ENCODE peak calls at places on chromosome 15, in eight cellular contexts. One of them, this sample, is unnamed.

GRCh38 chr15:69325456-69325971 is 26.8 kb downstream of the PAQR5 start:
- DNase-seq in ovary: no peak
- DNase-seq in transverse colon: no peak
- DNase-seq in IMR-90: no peak
- DNase-seq in osteoblast: no peak
- DNase-seq in foreskin fibroblast: no peak
- DNase-seq in heart left ventricle: no peak
- DNase-seq in bronchial epithelial cell: no peak
- DNase-seq in this sample: no peak

GRCh38 chr15:38991701-38992100 is 427.1 kb upstream of the RASGRP1 start:
- DNase-seq in IMR-90: no peak
- DNase-seq in transverse colon: no peak
- DNase-seq in foreskin fibroblast: no peak
- DNase-seq in heart left ventricle: no peak
- DNase-seq in bronchial epithelial cell: no peak
- DNase-seq in ovary: no peak
- DNase-seq in osteoblast: no peak
- DNase-seq in this sample: no peak

GRCh38 chr15:57925650-57926049 is 139.9 kb downstream of the ALDH1A2 start:
- DNase-seq in IMR-90: no peak
- DNase-seq in transverse colon: no peak
- DNase-seq in bronchial epithelial cell: no peak
- DNase-seq in ovary: no peak
- DNase-seq in heart left ventricle: no peak
- DNase-seq in foreskin fibroblast: no peak
- DNase-seq in osteoblast: no peak
- DNase-seq in this sample: no peak

GRCh38 chr15:85788796-85789495 is 5.8 kb downstream of the KLHL25 start:
- DNase-seq in foreskin fibroblast: no peak
- DNase-seq in transverse colon: peak
- DNase-seq in IMR-90: no peak
- DNase-seq in heart left ventricle: no peak
- DNase-seq in bronchial epithelial cell: peak
- DNase-seq in ovary: no peak
- DNase-seq in osteoblast: no peak
- DNase-seq in this sample: peak

GRCh38 chr15:78056714-78057269 is 20.7 kb downstream of the TBC1D2B start:
- DNase-seq in bronchial epithelial cell: peak
- DNase-seq in heart left ventricle: peak
- DNase-seq in foreskin fibroblast: peak
- DNase-seq in osteoblast: peak
- DNase-seq in ovary: no peak
- DNase-seq in IMR-90: peak
- DNase-seq in transverse colon: no peak
- DNase-seq in this sample: no peak

GRCh38 chr15:28998511-28998910 is 112.7 kb downstream of the APBA2 start:
- DNase-seq in bronchial epithelial cell: no peak
- DNase-seq in heart left ventricle: no peak
- DNase-seq in osteoblast: peak
- DNase-seq in IMR-90: no peak
- DNase-seq in transverse colon: no peak
- DNase-seq in foreskin fibroblast: no peak
- DNase-seq in ovary: no peak
- DNase-seq in this sample: no peak

GRCh38 chr15:33215941-33216872 is 21.7 kb upstream of the FMN1 start:
- DNase-seq in osteoblast: no peak
- DNase-seq in bronchial epithelial cell: peak
- DNase-seq in heart left ventricle: no peak
- DNase-seq in foreskin fibroblast: peak
- DNase-seq in transverse colon: no peak
- DNase-seq in ovary: no peak
- DNase-seq in IMR-90: peak
- DNase-seq in this sample: no peak

GRCh38 chr15:70049701-70050445 is 47.8 kb downstream of the TLE3 start:
- DNase-seq in foreskin fibroblast: no peak
- DNase-seq in transverse colon: no peak
- DNase-seq in heart left ventricle: no peak
- DNase-seq in bronchial epithelial cell: no peak
- DNase-seq in osteoblast: peak
- DNase-seq in IMR-90: no peak
- DNase-seq in ovary: no peak
- DNase-seq in this sample: no peak

GRCh38 chr15:71329509-71330260 is 214.4 kb downstream of the THSD4 start:
- DNase-seq in heart left ventricle: peak
- DNase-seq in foreskin fibroblast: peak
- DNase-seq in ovary: no peak
- DNase-seq in IMR-90: peak
- DNase-seq in transverse colon: peak
- DNase-seq in bronchial epithelial cell: peak
- DNase-seq in osteoblast: no peak
- DNase-seq in this sample: no peak

GRCh38 chr15:67587754-67588153 is 45.3 kb downstream of the MAP2K5 start:
- DNase-seq in IMR-90: no peak
- DNase-seq in osteoblast: no peak
- DNase-seq in heart left ventricle: no peak
- DNase-seq in ovary: no peak
- DNase-seq in bronchial epithelial cell: no peak
- DNase-seq in foreskin fibroblast: no peak
- DNase-seq in transverse colon: no peak
- DNase-seq in this sample: no peak

GRCh38 chr15:63135804-63136203 is 14.1 kb downstream of the LACTB start:
- DNase-seq in IMR-90: peak
- DNase-seq in ovary: no peak
- DNase-seq in transverse colon: no peak
- DNase-seq in bronchial epithelial cell: peak
- DNase-seq in osteoblast: no peak
- DNase-seq in heart left ventricle: no peak
- DNase-seq in foreskin fibroblast: peak
- DNase-seq in this sample: no peak

GRCh38 chr15:89768071-89768500 is 8.0 kb upstream of the MESP2 start:
- DNase-seq in IMR-90: peak
- DNase-seq in foreskin fibroblast: peak
- DNase-seq in bronchial epithelial cell: no peak
- DNase-seq in heart left ventricle: peak
- DNase-seq in osteoblast: peak
- DNase-seq in transverse colon: peak
- DNase-seq in ovary: no peak
- DNase-seq in this sample: no peak

GRCh38 chr15:92580933-92581445 is 74.6 kb downstream of the FAM174B start:
- DNase-seq in foreskin fibroblast: no peak
- DNase-seq in heart left ventricle: no peak
- DNase-seq in IMR-90: no peak
- DNase-seq in bronchial epithelial cell: no peak
- DNase-seq in osteoblast: no peak
- DNase-seq in ovary: no peak
- DNase-seq in transverse colon: no peak
- DNase-seq in this sample: no peak

GRCh38 chr15:40103864-40104271 is 4.8 kb downstream of the BMF start:
- DNase-seq in osteoblast: peak
- DNase-seq in transverse colon: no peak
- DNase-seq in bronchial epithelial cell: no peak
- DNase-seq in ovary: no peak
- DNase-seq in IMR-90: no peak
- DNase-seq in heart left ventricle: no peak
- DNase-seq in foreskin fibroblast: no peak
- DNase-seq in this sample: no peak

GRCh38 chr15:70602834-70603560 is 160.4 kb downstream of the UACA start:
- DNase-seq in ovary: no peak
- DNase-seq in foreskin fibroblast: no peak
- DNase-seq in transverse colon: no peak
- DNase-seq in heart left ventricle: no peak
- DNase-seq in IMR-90: no peak
- DNase-seq in osteoblast: no peak
- DNase-seq in bronchial epithelial cell: no peak
- DNase-seq in this sample: no peak

GRCh38 chr15:65245096-65245849 is 34.0 kb upstream of the CILP start:
- DNase-seq in osteoblast: peak
- DNase-seq in IMR-90: peak
- DNase-seq in transverse colon: peak
- DNase-seq in heart left ventricle: peak
- DNase-seq in ovary: peak
- DNase-seq in foreskin fibroblast: peak
- DNase-seq in bronchial epithelial cell: peak
- DNase-seq in this sample: no peak

GRCh38 chr15:65246026-65246714 is 34.9 kb upstream of the CILP start:
- DNase-seq in foreskin fibroblast: no peak
- DNase-seq in osteoblast: peak
- DNase-seq in bronchial epithelial cell: peak
- DNase-seq in transverse colon: no peak
- DNase-seq in IMR-90: no peak
- DNase-seq in ovary: peak
- DNase-seq in heart left ventricle: peak
- DNase-seq in this sample: no peak

GRCh38 chr15:65246939-65247338 is 35.7 kb upstream of the CILP start:
- DNase-seq in foreskin fibroblast: no peak
- DNase-seq in heart left ventricle: no peak
- DNase-seq in bronchial epithelial cell: no peak
- DNase-seq in osteoblast: no peak
- DNase-seq in ovary: no peak
- DNase-seq in IMR-90: no peak
- DNase-seq in transverse colon: no peak
- DNase-seq in this sample: no peak

GRCh38 chr15:65248506-65248905 is 37.2 kb upstream of the CILP start:
- DNase-seq in foreskin fibroblast: no peak
- DNase-seq in osteoblast: no peak
- DNase-seq in ovary: no peak
- DNase-seq in transverse colon: no peak
- DNase-seq in heart left ventricle: no peak
- DNase-seq in bronchial epithelial cell: no peak
- DNase-seq in IMR-90: no peak
- DNase-seq in this sample: no peak

GRCh38 chr15:65244638-65245037 is 33.4 kb upstream of the CILP start:
- DNase-seq in ovary: no peak
- DNase-seq in bronchial epithelial cell: no peak
- DNase-seq in IMR-90: no peak
- DNase-seq in foreskin fibroblast: no peak
- DNase-seq in heart left ventricle: no peak
- DNase-seq in transverse colon: no peak
- DNase-seq in osteoblast: no peak
- DNase-seq in this sample: no peak
- H3K4me3 ChIP-seq in ovary: no peak
- H3K4me3 ChIP-seq in bronchial epithelial cell: no peak
- H3K4me3 ChIP-seq in IMR-90: no peak
- H3K4me3 ChIP-seq in foreskin fibroblast: no peak
- H3K4me3 ChIP-seq in heart left ventricle: no peak
- H3K4me3 ChIP-seq in transverse colon: no peak
- H3K4me3 ChIP-seq in osteoblast: no peak
- H3K4me3 ChIP-seq in this sample: no peak

GRCh38 chr15:66065325-66065724 is 188.2 kb downstream of the MEGF11 start:
- DNase-seq in ovary: no peak
- DNase-seq in foreskin fibroblast: no peak
- DNase-seq in IMR-90: no peak
- DNase-seq in heart left ventricle: no peak
- DNase-seq in bronchial epithelial cell: no peak
- DNase-seq in transverse colon: no peak
- DNase-seq in osteoblast: no peak
- DNase-seq in this sample: no peak

GRCh38 chr15:66066439-66066838 is 187.1 kb downstream of the MEGF11 start:
- DNase-seq in transverse colon: no peak
- DNase-seq in heart left ventricle: no peak
- DNase-seq in osteoblast: no peak
- DNase-seq in bronchial epithelial cell: no peak
- DNase-seq in ovary: no peak
- DNase-seq in foreskin fibroblast: no peak
- DNase-seq in IMR-90: no peak
- DNase-seq in this sample: no peak

GRCh38 chr15:66067687-66068086 is 185.9 kb downstream of the MEGF11 start:
- DNase-seq in transverse colon: no peak
- DNase-seq in bronchial epithelial cell: no peak
- DNase-seq in osteoblast: no peak
- DNase-seq in foreskin fibroblast: no peak
- DNase-seq in heart left ventricle: no peak
- DNase-seq in IMR-90: no peak
- DNase-seq in ovary: no peak
- DNase-seq in this sample: no peak

GRCh38 chr15:66068801-66069200 is 184.7 kb downstream of the MEGF11 start:
- DNase-seq in IMR-90: no peak
- DNase-seq in bronchial epithelial cell: no peak
- DNase-seq in transverse colon: no peak
- DNase-seq in osteoblast: no peak
- DNase-seq in ovary: no peak
- DNase-seq in heart left ventricle: no peak
- DNase-seq in foreskin fibroblast: no peak
- DNase-seq in this sample: no peak

DNA sequence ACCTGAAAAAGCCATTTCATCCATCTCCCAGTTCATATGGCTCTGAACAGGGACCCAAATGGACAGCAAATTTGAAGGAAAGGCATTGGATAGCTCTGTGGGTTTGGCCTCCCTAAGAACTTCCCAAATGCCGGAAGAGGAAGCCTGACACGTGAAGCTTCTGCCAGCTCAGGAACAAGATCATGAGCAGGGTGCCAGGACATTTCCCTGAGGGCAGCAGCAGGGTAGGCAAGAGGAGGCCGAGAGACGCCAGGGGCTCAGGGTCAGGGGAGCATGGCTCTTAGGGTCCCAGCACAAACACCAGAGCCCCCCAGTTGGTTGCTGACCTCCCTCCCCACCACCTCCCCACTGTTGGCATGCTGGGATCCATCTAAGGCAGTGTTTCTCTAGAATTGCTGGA is 187.5 kb downstream of the MEGF11 start:
- DNase-seq in osteoblast: no peak
- DNase-seq in transverse colon: no peak
- DNase-seq in IMR-90: no peak
- DNase-seq in foreskin fibroblast: no peak
- DNase-seq in heart left ventricle: no peak
- DNase-seq in ovary: no peak
- DNase-seq in bronchial epithelial cell: no peak
- DNase-seq in this sample: no peak
- TF ChIP-seq CTCF in osteoblast: no peak
- TF ChIP-seq CTCF in transverse colon: no peak
- TF ChIP-seq CTCF in IMR-90: no peak
- TF ChIP-seq CTCF in foreskin fibroblast: no peak
- TF ChIP-seq CTCF in heart left ventricle: no peak
- TF ChIP-seq CTCF in ovary: no peak
- TF ChIP-seq CTCF in bronchial epithelial cell: no peak
- TF ChIP-seq CTCF in this sample: no peak

GRCh38 chr15:99568548-99569352 is 3.0 kb downstream of the MEF2A start:
- DNase-seq in ovary: no peak
- DNase-seq in transverse colon: no peak
- DNase-seq in IMR-90: peak
- DNase-seq in foreskin fibroblast: peak
- DNase-seq in osteoblast: peak
- DNase-seq in heart left ventricle: no peak
- DNase-seq in bronchial epithelial cell: no peak
- DNase-seq in this sample: no peak
- H3K4me3 ChIP-seq in ovary: no peak
- H3K4me3 ChIP-seq in transverse colon: no peak
- H3K4me3 ChIP-seq in IMR-90: no peak
- H3K4me3 ChIP-seq in foreskin fibroblast: no peak
- H3K4me3 ChIP-seq in osteoblast: peak
- H3K4me3 ChIP-seq in heart left ventricle: peak
- H3K4me3 ChIP-seq in bronchial epithelial cell: no peak
- H3K4me3 ChIP-seq in this sample: no peak

DNA sequence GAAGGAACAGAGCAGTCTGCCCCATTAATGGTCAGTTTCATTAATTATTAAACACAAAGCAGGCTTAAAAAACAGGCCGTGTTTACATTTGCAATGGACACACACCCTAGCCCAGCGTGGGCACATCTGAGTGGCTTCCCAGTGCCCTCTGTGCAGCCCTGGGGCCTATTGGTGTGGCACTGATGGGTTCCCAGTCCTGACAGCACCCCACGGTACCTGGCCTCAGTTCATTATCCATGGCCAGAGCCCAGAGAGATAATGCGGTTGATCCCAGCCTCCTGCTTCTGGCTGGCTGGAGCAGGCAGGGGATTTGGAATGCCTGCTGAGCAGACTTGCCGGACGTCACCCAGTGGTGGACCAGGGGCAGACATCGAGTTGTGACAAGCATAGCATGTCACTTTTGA is 110.5 kb upstream of the ABHD17C start:
- DNase-seq in bronchial epithelial cell: no peak
- DNase-seq in IMR-90: no peak
- DNase-seq in osteoblast: no peak
- DNase-seq in ovary: no peak
- DNase-seq in heart left ventricle: no peak
- DNase-seq in transverse colon: no peak
- DNase-seq in foreskin fibroblast: no peak
- DNase-seq in this sample: no peak
- TF ChIP-seq CTCF in bronchial epithelial cell: no peak
- TF ChIP-seq CTCF in IMR-90: no peak
- TF ChIP-seq CTCF in osteoblast: no peak
- TF ChIP-seq CTCF in ovary: no peak
- TF ChIP-seq CTCF in heart left ventricle: peak
- TF ChIP-seq CTCF in transverse colon: no peak
- TF ChIP-seq CTCF in foreskin fibroblast: no peak
- TF ChIP-seq CTCF in this sample: no peak